ENCODE peak calls at places on chromosomes 3 and 15, in seven cellular contexts. C is uterus; F is GOT3; O is stimulated activated CD8-positive, alpha-beta memory T cell treated with anti-CD3 and anti-CD28 coated beads, Interleukin-2, amount 100 ng/mL, for 1 hour; A is NCI-H2107; Z is nucleus accumbens; V is mesenchymal stem cell. S is an unnamed sample.

GRCh38 chr3:44206301-44206700 is 35.4 kb upstream of the TOPAZ1 start:
- DNase-seq in C (no peak), F (no peak), O (no peak), A (no peak), Z (no peak), V (no peak), S (no peak)

GRCh38 chr3:196076721-196077120 is 5.2 kb downstream of the TFRC start:
- DNase-seq in C (no peak), F (no peak), O (no peak), A (no peak), Z (no peak), V (no peak), S (no peak)

GRCh38 chr3:28575100-28575747 is 226.6 kb upstream of the AZI2 start:
- DNase-seq in C (no peak), F (no peak), O (no peak), A (no peak), Z (peak; percentile 23), V (peak; percentile 6), S (no peak)

GRCh38 chr3:8972614-8973013 is 9.3 kb upstream of the RAD18 start:
- DNase-seq in C (no peak), F (no peak), O (no peak), A (no peak), Z (no peak), V (peak; percentile 49), S (no peak)

GRCh38 chr15:43912991-43913927 is 86.5 kb downstream of the WDR76 start:
- DNase-seq in C (peak; percentile 47), F (peak; percentile 69), O (no peak), A (no peak), Z (no peak), V (peak; percentile 97), S (no peak)

GRCh38 chr15:62799919-62800318 is 242.6 kb upstream of the TPM1 start:
- DNase-seq in C (no peak), F (no peak), O (no peak), A (no peak), Z (no peak), V (no peak), S (no peak)

GRCh38 chr3:158788446-158788845 is 13.4 kb upstream of the MFSD1 start:
- DNase-seq in C (no peak), F (no peak), O (no peak), A (no peak), Z (no peak), V (no peak), S (no peak)

GRCh38 chr15:93451265-93451664 is 362.3 kb upstream of the RGMA start:
- DNase-seq in C (no peak), F (no peak), O (no peak), A (no peak), Z (no peak), V (no peak), S (no peak)

GRCh38 chr15:72306211-72306785 is 13.7 kb downstream of the CELF6 start:
- DNase-seq in C (peak; percentile 22), F (no peak), O (no peak), A (no peak), Z (peak; percentile 71), V (no peak), S (peak; percentile 22)

GRCh38 chr3:185400866-185401265 is 37.9 kb downstream of the MAP3K13 start:
- DNase-seq in C (no peak), F (no peak), O (no peak), A (no peak), Z (no peak), V (no peak), S (no peak)

GRCh38 chr3:49992351-49992750 is 52.4 kb downstream of the RBM6 start:
- DNase-seq in C (no peak), F (no peak), O (no peak), A (no peak), Z (no peak), V (no peak), S (no peak)

GRCh38 chr3:23697416-23697815 is 108.3 kb upstream of the UBE2E1 start:
- DNase-seq in C (no peak), F (no peak), O (no peak), A (no peak), Z (no peak), V (no peak), S (no peak)

GRCh38 chr3:143124683-143125520 is 5.3 kb downstream of the CHST2 start:
- DNase-seq in C (no peak), F (no peak), O (no peak), A (no peak), Z (no peak), V (peak; percentile 29), S (no peak)

GRCh38 chr3:42894693-42895092 is 11.2 kb upstream of the ZNF662 start:
- DNase-seq in C (no peak), F (no peak), O (no peak), A (no peak), Z (no peak), V (no peak), S (no peak)

GRCh38 chr3:46664188-46664970 is 29.1 kb downstream of the ALS2CL start:
- DNase-seq in C (peak; percentile 5), F (no peak), O (no peak), A (no peak), Z (no peak), V (no peak), S (no peak)

GRCh38 chr3:41653575-41654239 is 308.2 kb downstream of the ULK4 start:
- DNase-seq in C (no peak), F (no peak), O (no peak), A (no peak), Z (no peak), V (no peak), S (no peak)

GRCh38 chr3:171225101-171225674 is 198.7 kb upstream of the SLC2A2 start:
- DNase-seq in C (no peak), F (no peak), O (no peak), A (no peak), Z (no peak), V (no peak), S (no peak)

GRCh38 chr3:127065561-127066270 is 82.8 kb downstream of the PLXNA1 start:
- DNase-seq in C (no peak), F (no peak), O (no peak), A (no peak), Z (no peak), V (no peak), S (no peak)

GRCh38 chr15:40289140-40289775 is 6.4 kb upstream of the ANKRD63 start:
- DNase-seq in C (no peak), F (no peak), O (no peak), A (no peak), Z (no peak), V (no peak), S (no peak)

GRCh38 chr3:146222204-146223046 is 28.5 kb downstream of the PLSCR4 start:
- DNase-seq in C (no peak), F (no peak), O (no peak), A (no peak), Z (no peak), V (peak; percentile 66), S (no peak)

GRCh38 chr3:72272356-72272755 is 487.4 kb upstream of the PROK2 start:
- DNase-seq in C (no peak), F (no peak), O (no peak), A (no peak), Z (no peak), V (no peak), S (no peak)

GRCh38 chr15:77974098-77974414 is 103.5 kb downstream of the TBC1D2B start:
- DNase-seq in C (no peak), F (no peak), O (no peak), A (no peak), Z (peak; percentile 19), V (peak; percentile 45), S (no peak)

GRCh38 chr3:16840111-16840444 is 44.7 kb upstream of the PLCL2 start:
- DNase-seq in C (no peak), F (no peak), O (no peak), A (no peak), Z (no peak), V (no peak), S (no peak)

GRCh38 chr15:35669457-35670045 is 123.6 kb upstream of the DPH6 start:
- DNase-seq in C (no peak), F (no peak), O (no peak), A (no peak), Z (no peak), V (no peak), S (no peak)

GRCh38 chr15:82850242-82850591 is 40.8 kb downstream of the WHAMM start:
- DNase-seq in C (no peak), F (no peak), O (no peak), A (no peak), Z (no peak), V (peak; percentile 21), S (no peak)

GRCh38 chr15:42994546-42994945 is 74.0 kb upstream of the TTBK2 start:
- DNase-seq in C (no peak), F (no peak), O (no peak), A (no peak), Z (no peak), V (peak; percentile 73), S (no peak)

GRCh38 chr3:130300888-130301287 is 44.6 kb upstream of the COL6A5 start:
- DNase-seq in C (no peak), F (no peak), O (no peak), A (no peak), Z (no peak), V (no peak), S (no peak)

S was measured in central memory CD8-positive, alpha-beta T cell.